ENCODE peak calls at places on chromosomes 6 and 20, in four cellular contexts. U, Y, Q and S are unnamed samples.

GRCh38 chr6:106184629-106185028 is 98.5 kb downstream of the PRDM1 start:
- DNase-seq in U (no peak), Y (no peak), Q (peak), S (no peak)

GRCh38 chr6:47075741-47076421 is 33.7 kb upstream of the ADGRF1 start:
- DNase-seq in U (no peak), Y (no peak), Q (no peak), S (no peak)

GRCh38 chr6:21915707-21916399 is 322.3 kb downstream of the SOX4 start:
- DNase-seq in U (no peak), Y (no peak), Q (peak), S (no peak)

GRCh38 chr6:89999995-90000825 is 105.9 kb downstream of the GJA10 start:
- DNase-seq in U (no peak), Y (no peak), Q (no peak), S (no peak)

GRCh38 chr6:33620584-33621395 is at the start of gene ITPR3:
- DNase-seq in U (peak), Y (peak), Q (peak), S (peak)

GRCh38 chr6:57313009-57313408 is 4.4 kb upstream of the PRIM2 start:
- DNase-seq in U (no peak), Y (no peak), Q (no peak), S (no peak)

GRCh38 chr6:37204014-37204751 is 34.2 kb downstream of the PIM1 start:
- DNase-seq in U (no peak), Y (no peak), Q (peak), S (no peak)

GRCh38 chr6:816510-817084 is 123.7 kb upstream of the EXOC2 start:
- DNase-seq in U (no peak), Y (no peak), Q (no peak), S (no peak)

GRCh38 chr6:40210628-40211056 is 276.4 kb upstream of the MOCS1 start:
- DNase-seq in U (no peak), Y (no peak), Q (no peak), S (no peak)

GRCh38 chr6:142531727-142532126 is 229.9 kb downstream of the ADGRG6 start:
- DNase-seq in U (no peak), Y (no peak), Q (no peak), S (no peak)

GRCh38 chr6:35497571-35498406 is 910 bp upstream of the TEAD3 start:
- DNase-seq in U (peak), Y (peak), Q (peak), S (peak)

GRCh38 chr6:37495199-37495913 is 4.3 kb downstream of the CCDC167 start:
- DNase-seq in U (no peak), Y (no peak), Q (no peak), S (no peak)

DNA sequence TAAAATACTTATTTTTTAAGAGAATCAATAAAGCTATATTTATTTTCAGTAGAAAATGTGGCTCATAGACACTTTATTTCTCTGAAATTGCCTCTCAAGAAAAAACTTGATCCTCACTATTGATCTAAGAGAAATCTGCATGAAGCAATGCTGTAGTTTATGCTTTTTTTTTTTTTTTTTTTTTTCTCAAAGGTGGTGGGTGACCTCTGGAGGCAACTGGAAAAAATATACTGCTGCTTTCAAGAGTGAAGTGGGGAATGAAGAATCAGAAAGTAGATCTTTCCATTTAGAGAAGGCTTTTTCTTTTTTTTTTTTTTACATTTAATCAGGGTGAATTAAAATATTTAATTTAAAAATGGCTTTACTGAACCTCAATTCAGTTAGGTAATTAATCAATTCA is 169.3 kb downstream of the SLC16A10 start:
- DNase-seq in U (no peak), Y (no peak), Q (no peak), S (no peak)
- TF ChIP-seq CTCF in U (no peak), Y (peak), Q (peak), S (no peak)

GRCh38 chr6:24052632-24053031 is 73.4 kb upstream of the NRSN1 start:
- DNase-seq in U (no peak), Y (no peak), Q (no peak), S (no peak)

GRCh38 chr6:24057030-24057429 is 69.0 kb upstream of the NRSN1 start:
- DNase-seq in U (no peak), Y (no peak), Q (no peak), S (no peak)

DNA sequence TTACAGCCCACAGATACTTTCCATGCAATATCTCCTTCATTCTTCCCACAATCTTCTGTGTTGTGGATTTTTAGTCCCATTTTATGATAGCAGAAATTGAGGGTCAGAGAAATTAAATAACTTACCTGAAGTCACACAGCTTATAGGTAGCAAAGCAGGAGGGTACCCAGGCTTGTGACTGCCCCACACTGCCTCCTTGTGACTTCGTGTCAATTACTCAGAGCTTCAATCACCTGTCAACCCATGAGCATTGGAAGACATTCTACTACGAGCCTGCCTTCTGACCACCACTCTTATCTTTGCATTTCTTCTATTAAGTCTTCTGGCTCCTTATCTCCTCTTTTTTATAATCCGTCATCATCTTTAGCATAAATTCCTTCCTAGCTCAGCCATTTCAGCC is 71.6 kb upstream of the NRSN1 start:
- DNase-seq in U (no peak), Y (no peak), Q (no peak), S (no peak)
- TF ChIP-seq CTCF in U (no peak), Y (no peak), Q (no peak), S (no peak)

GRCh38 chr6:157221817-157222175 is 101.5 kb downstream of the TMEM242 start:
- DNase-seq in U (no peak), Y (no peak), Q (no peak), S (no peak)

GRCh38 chr6:157219201-157220200 is 103.8 kb downstream of the TMEM242 start:
- DNase-seq in U (no peak), Y (no peak), Q (peak), S (no peak)

GRCh38 chr6:157222201-157222981 is 100.9 kb downstream of the TMEM242 start:
- DNase-seq in U (no peak), Y (no peak), Q (no peak), S (no peak)

GRCh38 chr6:157220485-157220884 is 102.8 kb downstream of the TMEM242 start:
- DNase-seq in U (no peak), Y (no peak), Q (no peak), S (no peak)

GRCh38 chr6:157221049-157221816 is 102.1 kb downstream of the TMEM242 start:
- DNase-seq in U (peak), Y (peak), Q (peak), S (peak)
- TF ChIP-seq CTCF in U (no peak), Y (peak), Q (no peak), S (no peak)

DNA sequence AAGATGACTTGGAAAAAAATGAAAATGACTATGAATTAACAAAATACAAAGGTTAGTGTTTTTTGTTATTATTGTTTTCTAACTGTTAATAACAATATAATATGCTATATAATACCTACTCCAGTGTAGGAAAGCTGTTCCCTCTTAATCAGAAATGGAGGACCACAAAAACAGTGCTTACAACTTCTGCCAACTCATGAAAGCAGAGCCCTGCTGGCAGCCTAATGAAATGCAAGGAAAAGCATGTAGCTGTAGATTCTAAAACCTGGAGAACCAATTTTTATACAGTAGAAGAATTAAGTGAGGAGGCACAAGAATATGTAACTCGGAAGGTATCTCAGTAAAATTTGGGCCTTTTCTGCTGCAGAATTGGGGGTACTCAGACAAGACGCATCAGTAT is 29.4 kb downstream of the PHIP start:
- DNase-seq in U (no peak), Y (no peak), Q (peak), S (no peak)
- TF ChIP-seq CTCF in U (peak), Y (peak), Q (peak), S (no peak)

DNA sequence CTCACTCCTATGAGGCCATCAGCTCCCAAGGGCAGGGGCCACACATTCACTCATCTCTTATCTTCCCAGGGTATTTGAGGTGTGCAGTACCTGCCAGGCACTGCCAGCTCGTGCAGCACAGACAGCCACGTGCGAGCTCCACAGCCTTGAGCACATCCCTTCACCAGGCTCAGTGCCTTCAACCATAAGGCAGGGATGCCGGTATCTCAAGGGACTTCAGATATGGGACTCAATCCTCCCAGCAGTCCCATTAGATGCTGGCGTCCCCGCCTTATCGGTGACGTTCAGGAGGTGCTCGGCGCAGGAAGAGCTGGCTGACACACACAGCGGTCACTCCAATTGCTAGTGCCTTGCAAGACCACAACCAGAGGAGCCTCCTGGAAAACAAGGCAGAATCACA is 47.0 kb downstream of the EZR start:
- DNase-seq in U (no peak), Y (no peak), Q (no peak), S (no peak)
- TF ChIP-seq CTCF in U (no peak), Y (no peak), Q (no peak), S (no peak)

GRCh38 chr20:49542514-49542991 is 25.4 kb downstream of the PTGIS start:
- DNase-seq in U (no peak), Y (no peak), Q (no peak), S (no peak)

GRCh38 chr20:49544535-49544934 is 23.4 kb downstream of the PTGIS start:
- DNase-seq in U (no peak), Y (no peak), Q (no peak), S (no peak)

GRCh38 chr20:49543858-49544437 is 24.0 kb downstream of the PTGIS start:
- DNase-seq in U (no peak), Y (no peak), Q (no peak), S (no peak)

GRCh38 chr20:49541733-49542513 is 26.0 kb downstream of the PTGIS start:
- DNase-seq in U (peak), Y (peak), Q (peak), S (peak)

GRCh38 chr20:49543071-49543857 is 24.7 kb downstream of the PTGIS start:
- DNase-seq in U (no peak), Y (no peak), Q (no peak), S (no peak)
- TF ChIP-seq CTCF in U (no peak), Y (no peak), Q (no peak), S (no peak)

DNA sequence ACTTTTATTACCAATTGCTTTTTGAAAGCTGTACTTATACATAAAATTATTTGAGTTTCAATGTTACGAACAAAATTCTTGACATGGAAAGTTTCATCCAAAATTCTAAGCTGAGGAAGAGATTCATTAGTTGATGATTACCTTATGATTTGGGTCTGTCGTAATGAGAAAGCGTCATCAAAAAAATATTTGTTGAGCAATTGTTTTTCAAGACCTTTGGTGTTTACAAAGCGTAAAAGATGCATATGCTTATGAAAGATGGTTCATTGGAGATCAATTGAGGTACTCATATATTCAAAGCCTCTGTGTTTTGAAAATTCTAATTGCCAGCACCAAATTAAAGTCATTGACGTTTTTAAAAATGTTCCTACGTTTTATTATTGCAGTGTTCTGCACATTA is 110.5 kb upstream of the DOK5 start:
- DNase-seq in U (no peak), Y (no peak), Q (no peak), S (no peak)
- TF ChIP-seq CTCF in U (no peak), Y (no peak), Q (no peak), S (no peak)